ENCODE peak calls at places on chromosome 13, in six cellular contexts. D is IMR-90, A is esophagus squamous epithelium, C is transverse colon, Z is HCT116, L is K562. I is an unnamed sample. For H3K4me1, the result is how much of the 10 kb centered on the place peaks cover.

GRCh38 chr13:84961023-84961422 is 838.2 kb downstream of the SLITRK6 start:
- DNase-seq in D (no peak), A (no peak), C (no peak), Z (no peak), L (no peak), I (no peak)

GRCh38 chr13:57637515-57637914 is 6.0 kb downstream of the PCDH17 start:
- DNase-seq in D (no peak), A (no peak), C (no peak), Z (no peak), L (no peak), I (no peak)

GRCh38 chr13:56457535-56458200 is 683.0 kb upstream of the PRR20A start:
- DNase-seq in D (no peak), A (no peak), C (no peak), Z (no peak), L (no peak), I (no peak)

GRCh38 chr13:46278474-46278873 is 66.7 kb downstream of the LRRC63 start:
- DNase-seq in D (no peak), A (no peak), C (no peak), Z (no peak), L (peak), I (no peak)

GRCh38 chr13:94188173-94188869 is 291.2 kb downstream of the DCT start:
- DNase-seq in D (no peak), A (no peak), C (no peak), Z (no peak), L (no peak), I (no peak)

GRCh38 chr13:25733696-25734435 is 317.9 kb downstream of the SHISA2 start:
- DNase-seq in D (no peak), A (no peak), C (no peak), Z (no peak), L (no peak), I (no peak)

GRCh38 chr13:41848435-41849255 is 112.3 kb downstream of the VWA8 start:
- DNase-seq in D (peak), A (no peak), C (no peak), Z (no peak), L (no peak), I (no peak)

GRCh38 chr13:79533781-79534400 is 52.9 kb downstream of the NDFIP2 start:
- DNase-seq in D (peak), A (no peak), C (no peak), Z (no peak), L (no peak), I (no peak)

GRCh38 chr13:39862891-39863290 is 207.4 kb downstream of the COG6 start:
- DNase-seq in D (no peak), A (no peak), C (no peak), Z (no peak), L (no peak), I (no peak)

GRCh38 chr13:95783747-95784146 is 106.8 kb downstream of the DNAJC3 start:
- DNase-seq in D (no peak), A (no peak), C (no peak), Z (no peak), L (no peak), I (no peak)

GRCh38 chr13:73224708-73225107 is 165.9 kb downstream of the KLF5 start:
- DNase-seq in D (peak), A (no peak), C (no peak), Z (no peak), L (no peak), I (no peak)

GRCh38 chr13:20360041-20360491 is 127.9 kb upstream of the GJB6 start:
- DNase-seq in D (peak), A (no peak), C (no peak), Z (no peak), L (peak), I (peak)

GRCh38 chr13:87124785-87125074 is 546.4 kb upstream of the SLITRK5 start:
- DNase-seq in D (no peak), A (no peak), C (no peak), Z (no peak), L (no peak), I (no peak)

GRCh38 chr13:44972956-44973581 is 16.2 kb downstream of the NUFIP1 start:
- DNase-seq in D (peak), A (no peak), C (no peak), Z (peak), L (peak), I (no peak)

GRCh38 chr13:106101201-106101600 is 434.3 kb downstream of the EFNB2 start:
- DNase-seq in D (no peak), A (no peak), C (no peak), Z (no peak), L (no peak), I (no peak)
- H3K4me1 ChIP-seq in D (under half), A (under half), C (under half), Z (half or more), L (under half), I (under half)

DNA sequence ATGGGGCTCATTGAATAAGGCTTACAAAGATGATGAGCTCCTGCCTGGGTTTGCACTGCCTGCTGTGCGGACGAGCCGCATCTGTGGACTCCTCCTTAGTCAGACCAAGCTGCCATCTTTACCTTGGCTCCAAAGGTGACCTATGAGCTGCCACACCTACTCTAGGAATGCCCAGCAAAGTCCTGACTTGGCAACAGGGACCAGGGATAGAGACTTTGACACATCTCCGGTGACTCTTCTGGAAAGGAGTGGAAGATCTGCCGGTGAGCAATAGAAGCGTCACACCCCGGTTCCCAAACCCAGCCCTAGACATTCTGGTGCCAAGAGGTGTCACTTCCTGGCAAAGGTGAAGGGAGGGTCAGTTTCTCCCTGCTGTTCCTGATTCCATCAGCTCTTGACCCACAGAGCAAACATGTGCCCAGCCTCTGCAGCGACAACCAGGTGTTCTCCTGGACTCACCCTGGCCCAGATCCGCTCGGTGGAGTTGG is 50.2 kb upstream of the GTF3A start:
- DNase-seq in D (no peak), A (no peak), C (peak), Z (no peak), L (no peak), I (no peak)
- TF ChIP-seq POLR2A in D (no peak), A (no peak), C (peak), Z (no peak), L (no peak), I (no peak)

DNA sequence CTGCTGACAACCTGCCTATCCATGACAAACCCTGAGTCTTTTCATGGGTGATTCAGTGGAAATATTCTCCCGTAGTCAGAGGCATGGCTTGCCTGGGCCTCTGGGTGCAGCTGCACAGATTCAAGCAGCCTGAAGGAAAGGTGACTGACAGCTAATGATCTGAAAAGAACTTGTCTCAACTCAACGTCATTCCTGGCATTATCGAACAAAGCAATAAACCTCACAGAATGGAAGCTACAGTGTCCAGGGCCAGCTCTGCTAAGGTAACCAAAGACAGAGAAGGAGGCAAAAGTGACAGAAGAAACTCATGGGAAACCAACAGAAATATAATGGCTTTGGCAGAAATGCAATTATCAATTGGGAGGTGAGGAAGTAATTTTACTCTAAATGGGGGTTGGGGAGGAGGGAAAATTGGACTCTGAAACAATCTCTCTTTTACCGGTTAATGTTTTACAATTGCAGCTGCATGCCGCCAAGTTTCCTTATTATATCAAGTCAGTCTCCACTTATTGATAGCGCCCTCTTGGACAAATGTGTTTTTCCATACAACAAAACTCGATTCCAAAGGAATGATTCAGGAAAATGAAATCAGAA is 12.9 kb downstream of the STARD13 start:
- DNase-seq in D (no peak), A (no peak), C (peak), Z (no peak), L (no peak), I (no peak)
- H3K27ac ChIP-seq in D (peak), A (no peak), C (peak), Z (no peak), L (no peak), I (no peak)

GRCh38 chr13:34334984-34335661 is 517.2 kb downstream of the RFC3 start:
- DNase-seq in D (no peak), A (no peak), C (no peak), Z (no peak), L (no peak), I (no peak)
- H3K4me1 ChIP-seq in D (under half), A (under half), C (under half), Z (under half), L (under half), I (under half)

DNA sequence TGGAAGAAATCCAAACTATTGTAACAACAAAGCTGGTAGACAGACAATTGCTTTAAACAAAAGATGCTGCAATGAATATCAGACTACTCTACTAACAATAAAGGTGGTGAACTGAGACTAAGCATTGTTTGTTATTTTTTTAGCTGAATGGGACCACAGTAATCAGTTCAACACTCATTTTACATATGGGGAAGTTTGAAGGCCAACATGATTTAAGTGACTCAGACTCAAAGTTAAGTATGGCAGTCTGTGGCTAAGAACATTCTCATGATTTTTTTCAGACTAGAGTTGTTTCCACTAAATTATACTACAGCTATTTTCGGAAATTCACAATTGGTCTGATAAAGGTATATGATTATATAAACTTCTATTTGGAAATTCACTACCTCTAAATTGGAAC is 10.4 kb downstream of the EXOSC8 start:
- DNase-seq in D (peak), A (no peak), C (no peak), Z (no peak), L (no peak), I (no peak)
- TF ChIP-seq POLR2A in D (no peak), A (no peak), C (no peak), Z (no peak), L (no peak), I (no peak)

GRCh38 chr13:50220938-50221337 is 205.7 kb downstream of the KCNRG start:
- DNase-seq in D (no peak), A (no peak), C (no peak), Z (no peak), L (no peak), I (no peak)

GRCh38 chr13:50219743-50220142 is 204.5 kb downstream of the KCNRG start:
- DNase-seq in D (no peak), A (no peak), C (no peak), Z (no peak), L (no peak), I (no peak)

GRCh38 chr13:50225188-50226155 is 210.2 kb downstream of the KCNRG start:
- DNase-seq in D (no peak), A (no peak), C (no peak), Z (no peak), L (no peak), I (peak)

GRCh38 chr13:50224534-50224933 is 209.3 kb downstream of the KCNRG start:
- DNase-seq in D (peak), A (no peak), C (no peak), Z (no peak), L (no peak), I (no peak)

DNA sequence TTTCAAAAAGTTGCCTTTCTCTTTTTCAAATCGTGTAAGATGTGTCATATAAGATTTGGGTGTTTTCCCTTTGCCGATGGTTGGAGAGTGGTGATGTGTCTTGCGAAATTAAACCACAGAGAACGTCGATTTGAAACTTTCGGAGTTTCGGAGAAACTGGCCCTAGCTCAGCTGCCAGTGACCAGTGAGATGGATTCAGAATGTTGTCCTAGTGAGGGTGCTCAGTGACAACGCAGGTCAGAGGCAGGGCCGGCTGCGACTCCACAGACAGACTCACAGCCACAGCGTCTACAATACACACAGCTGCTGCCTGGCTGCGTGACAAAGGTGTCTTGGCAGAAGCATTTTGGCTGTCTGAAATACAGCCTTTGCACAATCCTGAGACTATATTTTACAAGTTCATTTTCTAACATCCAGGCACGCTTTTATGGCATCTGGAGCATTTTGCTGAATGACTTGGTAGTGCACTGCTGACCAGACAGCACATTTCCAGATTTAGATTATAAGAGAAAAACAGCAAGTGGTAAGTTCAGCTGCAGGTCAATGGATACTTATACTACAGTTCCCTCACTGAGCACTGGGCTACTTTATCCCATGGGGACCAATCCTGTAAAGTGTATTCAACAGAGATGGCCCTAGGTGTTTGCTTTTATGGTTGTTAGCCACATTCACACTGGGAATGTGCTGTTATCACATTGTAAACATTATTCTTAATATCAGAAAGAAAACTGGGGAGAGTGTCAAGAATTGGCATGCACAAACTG is 207.5 kb downstream of the KCNRG start:
- DNase-seq in D (peak), A (no peak), C (peak), Z (no peak), L (no peak), I (peak)
- H3K27ac ChIP-seq in D (peak), A (peak), C (no peak), Z (no peak), L (no peak), I (peak)

GRCh38 chr13:110345266-110345665 is 38.2 kb downstream of the COL4A2 start:
- DNase-seq in D (no peak), A (no peak), C (no peak), Z (no peak), L (no peak), I (no peak)

GRCh38 chr13:110343241-110343865 is 36.3 kb downstream of the COL4A2 start:
- DNase-seq in D (no peak), A (no peak), C (no peak), Z (peak), L (no peak), I (no peak)

GRCh38 chr13:110345701-110346100 is 38.6 kb downstream of the COL4A2 start:
- DNase-seq in D (no peak), A (no peak), C (no peak), Z (no peak), L (no peak), I (no peak)

GRCh38 chr13:110342474-110342873 is 35.4 kb downstream of the COL4A2 start:
- DNase-seq in D (no peak), A (no peak), C (no peak), Z (no peak), L (no peak), I (no peak)

DNA sequence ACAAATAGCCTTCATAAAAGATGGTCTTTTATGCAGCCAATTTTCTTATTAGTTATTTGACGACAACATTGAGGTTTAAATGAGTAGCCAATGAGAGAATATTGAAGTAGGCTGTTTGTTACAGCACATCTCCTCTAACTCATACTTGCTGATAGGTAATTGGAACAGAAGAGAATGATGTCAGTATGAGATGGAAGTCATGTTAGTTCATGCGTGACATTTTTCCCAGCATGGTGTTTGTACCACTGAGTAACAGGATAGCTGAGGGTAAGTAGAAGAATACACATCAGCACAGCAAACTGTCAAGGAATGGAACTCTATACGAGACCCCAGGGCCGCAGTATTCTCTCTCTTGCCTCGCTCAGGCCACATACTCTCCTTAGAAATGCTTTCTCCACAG is 37.2 kb downstream of the COL4A2 start:
- DNase-seq in D (no peak), A (no peak), C (no peak), Z (no peak), L (no peak), I (no peak)
- H3K4me1 ChIP-seq in D (under half), A (under half), C (under half), Z (under half), L (under half), I (under half)